ENCODE peak calls at places on chromosomes 13 and 19, in six cellular contexts. H, R, V, S, D and W are unnamed samples.
A peak's percentile ranks its signal among the peaks of the same experiment; 100 is the strongest.

GRCh38 chr19:19459707-19460251 is 54.3 kb downstream of the GATAD2A start:
- DNase-seq in D (no peak), V (no peak), H (no peak), S (no peak), R (no peak), W (no peak)

GRCh38 chr13:30915691-30916541 is 9.8 kb downstream of the MEDAG start:
- DNase-seq in D (no peak), H (no peak), R (no peak), S (no peak), V (no peak), W (no peak)

GRCh38 chr19:10251792-10252694 is at the start of gene MRPL4:
- DNase-seq in D (peak; percentile 96), S (peak; percentile 85), R (peak; percentile 86), V (peak; percentile 96), H (peak; percentile 99), W (peak; percentile 91)

GRCh38 chr13:108777421-108778420 is 148.3 kb downstream of the MYO16 start:
- DNase-seq in H (peak; percentile 3), R (no peak), D (no peak), V (no peak), S (peak; percentile 50), W (no peak)

GRCh38 chr13:37729876-37730275 is 131.3 kb upstream of the POSTN start:
- DNase-seq in D (no peak), S (no peak), R (no peak), V (no peak), H (no peak), W (no peak)

GRCh38 chr13:27170221-27170520 is 1.4 kb downstream of the USP12 start:
- DNase-seq in D (peak; percentile 14), H (no peak), R (peak; percentile 12), S (no peak), V (no peak), W (no peak)

GRCh38 chr19:5058456-5059190 is 89.7 kb downstream of the KDM4B start:
- DNase-seq in H (no peak), V (no peak), R (no peak), D (no peak), S (no peak), W (no peak)

GRCh38 chr13:65605386-65605785 is 1624.8 kb downstream of the PCDH9 start:
- DNase-seq in R (no peak), S (no peak), D (no peak), H (no peak), V (no peak), W (no peak)

GRCh38 chr19:47696635-47697034 is 16.6 kb upstream of the EHD2 start:
- DNase-seq in R (no peak), H (no peak), S (no peak), D (no peak), V (no peak), W (no peak)

GRCh38 chr13:110238795-110239194 is 68.2 kb downstream of the COL4A1 start:
- DNase-seq in H (no peak), D (no peak), V (no peak), R (no peak), S (no peak), W (no peak)

GRCh38 chr13:107322228-107322627 is 754.3 kb upstream of the ARGLU1 start:
- DNase-seq in S (no peak), H (no peak), V (no peak), D (no peak), R (no peak), W (no peak)

GRCh38 chr19:34731964-34732363 is 2.1 kb upstream of the ZNF181 start:
- DNase-seq in D (no peak), H (no peak), S (no peak), V (no peak), R (no peak), W (no peak)

GRCh38 chr19:34732548-34733255 is 1.3 kb upstream of the ZNF181 start:
- DNase-seq in R (no peak), S (no peak), D (peak; percentile 71), V (no peak), H (no peak), W (peak; percentile 11)

GRCh38 chr19:34734601-34735103 is 609 bp downstream of the ZNF181 start:
- DNase-seq in S (no peak), D (no peak), V (no peak), R (no peak), H (no peak), W (no peak)

GRCh38 chr19:34733266-34733825 is 697 bp upstream of the ZNF181 start:
- DNase-seq in D (peak; percentile 42), R (no peak), H (peak; percentile 80), V (no peak), S (peak; percentile 17), W (peak; percentile 31)

DNA sequence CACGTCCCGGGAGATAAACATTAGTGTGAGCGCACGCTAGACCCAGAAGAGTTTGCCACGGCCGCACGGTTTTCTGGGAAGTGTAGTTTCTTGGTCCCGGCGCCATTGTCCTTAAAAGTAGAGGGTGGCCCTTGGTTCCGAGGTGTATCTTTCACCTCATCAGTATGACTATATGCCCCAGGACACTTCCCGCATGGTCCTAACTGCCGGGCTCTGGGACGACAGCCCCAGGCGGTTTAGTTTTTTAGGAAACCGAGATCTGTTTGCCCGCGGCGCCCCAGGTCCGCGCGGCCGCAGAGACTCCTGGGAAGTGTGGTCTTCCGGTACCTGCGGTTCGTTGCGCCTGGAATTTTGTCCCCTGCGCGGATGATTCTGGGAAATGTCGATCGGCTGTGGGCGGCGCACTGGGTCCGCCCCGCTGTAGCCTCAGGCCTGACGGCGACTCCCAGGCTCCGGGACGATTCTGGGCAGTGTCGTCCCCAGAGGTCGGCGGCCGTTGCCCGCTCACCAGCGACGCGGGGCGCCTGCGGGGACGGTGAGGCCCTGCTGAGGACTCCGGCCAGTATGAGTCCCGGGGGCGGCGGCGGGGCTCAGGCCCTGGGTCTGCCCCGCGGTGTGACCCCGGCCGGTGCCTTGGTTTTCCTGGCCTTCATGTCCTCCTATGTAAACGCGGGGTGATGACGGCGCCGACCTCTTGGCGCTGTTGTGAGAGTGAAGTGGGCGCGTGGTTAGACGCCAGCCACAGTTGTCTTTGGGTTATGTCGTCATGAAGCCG is at the start of gene ZNF181:
- DNase-seq in S (peak; percentile 67), R (peak; percentile 66), V (peak; percentile 53), H (peak; percentile 86), D (peak; percentile 87), W (peak; percentile 76)
- TF ChIP-seq POLR2A in S (peak; percentile 74), R (no peak), V (peak; percentile 88), H (peak; percentile 75), D (peak; percentile 95), W (peak; percentile 70)

DNA sequence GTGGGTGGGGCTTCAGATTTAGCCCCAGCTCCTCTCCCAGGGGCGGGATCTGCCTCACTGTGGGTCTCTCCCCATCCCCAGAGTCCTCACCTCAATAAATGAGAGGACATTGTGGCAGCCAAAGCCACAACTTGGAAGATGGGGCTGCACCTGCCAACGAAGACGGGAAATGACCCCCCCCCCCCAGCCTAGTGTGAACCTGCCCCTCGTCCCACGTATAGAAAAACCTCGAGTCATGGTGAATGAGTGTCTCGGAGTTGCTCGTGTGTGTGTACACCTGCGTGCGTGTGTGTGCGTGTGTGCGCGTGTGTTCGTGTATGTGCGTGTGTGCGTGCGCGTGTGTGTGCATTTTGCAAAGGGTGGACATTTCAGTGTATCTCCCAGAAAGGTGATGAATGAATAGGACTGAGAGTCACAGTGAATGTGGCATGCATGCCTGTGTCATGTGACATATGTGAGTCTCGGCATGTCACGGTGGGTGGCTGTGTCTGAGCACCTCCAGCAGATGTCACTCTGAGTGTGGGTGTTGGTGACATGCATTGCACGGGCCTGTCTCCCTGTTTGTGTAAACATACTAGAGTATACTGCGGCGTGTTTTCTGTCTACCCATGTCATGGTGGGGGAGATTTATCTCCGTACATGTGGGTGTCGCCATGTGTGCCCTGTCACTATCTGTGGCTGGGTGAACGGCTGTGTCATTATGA is 1.5 kb upstream of the TRAPPC5 start:
- DNase-seq in V (no peak), R (no peak), H (peak; percentile 36), S (no peak), D (peak; percentile 26), W (no peak)
- TF ChIP-seq TAF1 in V (no peak), R (no peak), H (no peak), S (no peak), D (no peak), W (no peak)

GRCh38 chr19:1170938-1171754 is 2.9 kb downstream of the SBNO2 start:
- DNase-seq in R (no peak), S (no peak), D (no peak), V (no peak), H (peak; percentile 75), W (no peak)
- TF ChIP-seq POLR2AphosphoS5 in R (no peak), S (no peak), D (no peak), V (peak; percentile 77), H (peak; percentile 28), W (peak; percentile 33)

GRCh38 chr19:56403764-56404704 is at the start of gene ZNF583:
- DNase-seq in D (peak; percentile 95), V (peak; percentile 60), H (peak; percentile 83), R (peak; percentile 88), S (peak; percentile 57), W (peak; percentile 85)
- TF ChIP-seq POLR2A in D (peak; percentile 69), V (peak; percentile 47), H (no peak), R (peak; percentile 16), S (no peak), W (peak; percentile 57)

GRCh38 chr13:64234255-64234654 is 2818.6 kb upstream of the PCDH20 start:
- DNase-seq in R (no peak), D (no peak), H (no peak), V (no peak), S (no peak), W (no peak)
- TF ChIP-seq TAF1 in R (no peak), D (no peak), H (no peak), V (no peak), S (no peak), W (no peak)

GRCh38 chr19:44607049-44607448 is 6.3 kb upstream of the IGSF23 start:
- DNase-seq in V (no peak), S (no peak), H (no peak), D (no peak), R (no peak), W (no peak)
- TF ChIP-seq POLR2AphosphoS5 in V (no peak), S (no peak), H (no peak), D (no peak), R (no peak), W (no peak)

DNA sequence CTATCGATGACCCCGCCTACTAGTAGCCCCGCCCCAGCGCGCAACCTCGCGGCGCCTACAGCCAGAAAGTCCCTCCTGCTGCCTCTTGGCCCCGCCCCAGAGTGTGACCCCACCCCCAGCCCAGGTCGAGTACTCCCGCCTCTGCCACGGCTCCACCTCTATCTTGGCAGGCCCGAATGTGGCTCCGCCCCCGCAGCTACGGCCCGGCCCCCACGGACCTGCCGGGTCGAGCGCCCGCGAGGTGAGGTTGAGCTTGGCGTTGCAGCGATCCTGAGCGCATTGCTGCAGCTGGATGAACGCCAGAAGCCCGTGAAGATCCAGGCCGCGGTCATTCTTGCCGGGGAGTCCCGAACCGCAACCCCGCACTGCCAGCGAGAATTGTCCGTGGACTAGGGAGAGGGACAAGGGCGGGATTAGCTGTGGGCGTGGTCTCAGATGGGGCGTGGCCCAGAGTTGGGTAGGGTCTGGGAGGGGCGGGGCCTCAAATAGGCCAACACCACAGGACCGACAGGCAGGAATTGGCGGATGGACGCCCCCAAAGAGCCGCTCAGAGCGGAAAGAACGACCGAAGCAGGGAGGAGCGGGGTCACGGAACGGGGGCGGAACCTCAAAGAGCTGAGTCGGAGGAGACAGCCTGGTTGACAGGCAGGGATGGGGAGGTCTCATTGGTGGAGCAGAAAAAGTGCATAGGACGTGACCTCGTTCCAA is 1.9 kb downstream of the LYPD3 start:
- DNase-seq in R (peak; percentile 96), H (peak; percentile 85), D (peak; percentile 99), S (peak; percentile 74), V (peak; percentile 73), W (peak; percentile 90)
- TF ChIP-seq POLR2A in R (no peak), H (peak; percentile 47), D (no peak), S (no peak), V (no peak), W (no peak)